ENCODE peak calls at places on chromosomes 12 and 14, in nine cellular contexts. One of them, this sample, is unnamed.

GRCh38 chr14:22336031-22336430 is 253.0 kb downstream of the DAD1 start:
- DNase-seq in stomach: no peak
- DNase-seq in Kasumi-1: no peak
- DNase-seq in fibroblast of pulmonary artery: no peak
- DNase-seq in SW480: no peak
- DNase-seq in AG09319: no peak
- DNase-seq in K562: no peak
- DNase-seq in stimulated activated CD8-positive, alpha-beta memory T cell treated with anti-CD3 and anti-CD28 coated beads, Interleukin-15, amount 100 ng/mL, for 4 hours: no peak
- DNase-seq in NCI-H1436 treated with DMSO at 0.1 percent for 48 hours: no peak
- DNase-seq in this sample: no peak

GRCh38 chr14:77026930-77027537 is 1.5 kb downstream of the IRF2BPL start:
- DNase-seq in stomach: peak; percentile 54
- DNase-seq in Kasumi-1: peak; percentile 29
- DNase-seq in fibroblast of pulmonary artery: peak; percentile 58
- DNase-seq in SW480: peak; percentile 65
- DNase-seq in AG09319: no peak
- DNase-seq in K562: peak; percentile 57
- DNase-seq in stimulated activated CD8-positive, alpha-beta memory T cell treated with anti-CD3 and anti-CD28 coated beads, Interleukin-15, amount 100 ng/mL, for 4 hours: no peak
- DNase-seq in NCI-H1436 treated with DMSO at 0.1 percent for 48 hours: no peak
- DNase-seq in this sample: peak; percentile 60

GRCh38 chr12:118175823-118176447 is 40.0 kb downstream of the PEBP1 start:
- DNase-seq in stomach: no peak
- DNase-seq in Kasumi-1: peak; percentile 52
- DNase-seq in fibroblast of pulmonary artery: no peak
- DNase-seq in SW480: no peak
- DNase-seq in AG09319: no peak
- DNase-seq in K562: no peak
- DNase-seq in stimulated activated CD8-positive, alpha-beta memory T cell treated with anti-CD3 and anti-CD28 coated beads, Interleukin-15, amount 100 ng/mL, for 4 hours: no peak
- DNase-seq in NCI-H1436 treated with DMSO at 0.1 percent for 48 hours: no peak
- DNase-seq in this sample: no peak

GRCh38 chr14:29078810-29079522 is 312.4 kb downstream of the FOXG1 start:
- DNase-seq in stomach: no peak
- DNase-seq in Kasumi-1: peak; percentile 8
- DNase-seq in fibroblast of pulmonary artery: peak; percentile 24
- DNase-seq in SW480: no peak
- DNase-seq in AG09319: no peak
- DNase-seq in K562: no peak
- DNase-seq in stimulated activated CD8-positive, alpha-beta memory T cell treated with anti-CD3 and anti-CD28 coated beads, Interleukin-15, amount 100 ng/mL, for 4 hours: no peak
- DNase-seq in NCI-H1436 treated with DMSO at 0.1 percent for 48 hours: no peak
- DNase-seq in this sample: no peak

GRCh38 chr14:56989359-56989758 is 179.1 kb upstream of the OTX2 start:
- DNase-seq in stomach: no peak
- DNase-seq in Kasumi-1: no peak
- DNase-seq in fibroblast of pulmonary artery: no peak
- DNase-seq in SW480: no peak
- DNase-seq in AG09319: no peak
- DNase-seq in K562: no peak
- DNase-seq in stimulated activated CD8-positive, alpha-beta memory T cell treated with anti-CD3 and anti-CD28 coated beads, Interleukin-15, amount 100 ng/mL, for 4 hours: no peak
- DNase-seq in NCI-H1436 treated with DMSO at 0.1 percent for 48 hours: no peak
- DNase-seq in this sample: no peak

GRCh38 chr12:4518106-4518728 is 20.5 kb upstream of the RAD51AP1 start:
- DNase-seq in stomach: no peak
- DNase-seq in Kasumi-1: no peak
- DNase-seq in fibroblast of pulmonary artery: peak; percentile 62
- DNase-seq in SW480: no peak
- DNase-seq in AG09319: no peak
- DNase-seq in K562: no peak
- DNase-seq in stimulated activated CD8-positive, alpha-beta memory T cell treated with anti-CD3 and anti-CD28 coated beads, Interleukin-15, amount 100 ng/mL, for 4 hours: no peak
- DNase-seq in NCI-H1436 treated with DMSO at 0.1 percent for 48 hours: no peak
- DNase-seq in this sample: no peak

GRCh38 chr12:107320031-107320928 is 226.9 kb upstream of the CRY1 start:
- DNase-seq in stomach: no peak
- DNase-seq in Kasumi-1: no peak
- DNase-seq in fibroblast of pulmonary artery: peak; percentile 45
- DNase-seq in SW480: peak; percentile 54
- DNase-seq in AG09319: no peak
- DNase-seq in K562: no peak
- DNase-seq in stimulated activated CD8-positive, alpha-beta memory T cell treated with anti-CD3 and anti-CD28 coated beads, Interleukin-15, amount 100 ng/mL, for 4 hours: peak; percentile 47
- DNase-seq in NCI-H1436 treated with DMSO at 0.1 percent for 48 hours: no peak
- DNase-seq in this sample: peak; percentile 61

GRCh38 chr14:92135269-92135668 is 13.5 kb downstream of the CPSF2 start:
- DNase-seq in stomach: no peak
- DNase-seq in Kasumi-1: peak; percentile 72
- DNase-seq in fibroblast of pulmonary artery: peak; percentile 69
- DNase-seq in SW480: peak; percentile 51
- DNase-seq in AG09319: no peak
- DNase-seq in K562: peak; percentile 9
- DNase-seq in stimulated activated CD8-positive, alpha-beta memory T cell treated with anti-CD3 and anti-CD28 coated beads, Interleukin-15, amount 100 ng/mL, for 4 hours: no peak
- DNase-seq in NCI-H1436 treated with DMSO at 0.1 percent for 48 hours: no peak
- DNase-seq in this sample: no peak

GRCh38 chr14:38139926-38140325 is 67.8 kb upstream of the SSTR1 start:
- DNase-seq in stomach: no peak
- DNase-seq in Kasumi-1: no peak
- DNase-seq in fibroblast of pulmonary artery: no peak
- DNase-seq in SW480: no peak
- DNase-seq in AG09319: no peak
- DNase-seq in K562: no peak
- DNase-seq in stimulated activated CD8-positive, alpha-beta memory T cell treated with anti-CD3 and anti-CD28 coated beads, Interleukin-15, amount 100 ng/mL, for 4 hours: no peak
- DNase-seq in NCI-H1436 treated with DMSO at 0.1 percent for 48 hours: no peak
- DNase-seq in this sample: no peak

GRCh38 chr14:21852061-21852664 is 178.5 kb upstream of the OR4E1 start:
- DNase-seq in stomach: peak; percentile 57
- DNase-seq in Kasumi-1: peak; percentile 77
- DNase-seq in fibroblast of pulmonary artery: peak; percentile 42
- DNase-seq in SW480: peak; percentile 14
- DNase-seq in AG09319: no peak
- DNase-seq in K562: peak; percentile 29
- DNase-seq in stimulated activated CD8-positive, alpha-beta memory T cell treated with anti-CD3 and anti-CD28 coated beads, Interleukin-15, amount 100 ng/mL, for 4 hours: no peak
- DNase-seq in NCI-H1436 treated with DMSO at 0.1 percent for 48 hours: no peak
- DNase-seq in this sample: no peak

GRCh38 chr12:3972576-3972975 is 99.4 kb upstream of the PARP11 start:
- DNase-seq in stomach: no peak
- DNase-seq in Kasumi-1: no peak
- DNase-seq in fibroblast of pulmonary artery: no peak
- DNase-seq in SW480: no peak
- DNase-seq in AG09319: no peak
- DNase-seq in K562: no peak
- DNase-seq in stimulated activated CD8-positive, alpha-beta memory T cell treated with anti-CD3 and anti-CD28 coated beads, Interleukin-15, amount 100 ng/mL, for 4 hours: no peak
- DNase-seq in NCI-H1436 treated with DMSO at 0.1 percent for 48 hours: no peak
- DNase-seq in this sample: no peak

GRCh38 chr12:88391556-88391955 is 188.7 kb downstream of the KITLG start:
- DNase-seq in stomach: no peak
- DNase-seq in Kasumi-1: no peak
- DNase-seq in fibroblast of pulmonary artery: peak; percentile 88
- DNase-seq in SW480: peak; percentile 50
- DNase-seq in AG09319: peak; percentile 83
- DNase-seq in K562: no peak
- DNase-seq in stimulated activated CD8-positive, alpha-beta memory T cell treated with anti-CD3 and anti-CD28 coated beads, Interleukin-15, amount 100 ng/mL, for 4 hours: no peak
- DNase-seq in NCI-H1436 treated with DMSO at 0.1 percent for 48 hours: no peak
- DNase-seq in this sample: no peak

GRCh38 chr12:11904124-11904523 is 166.6 kb upstream of the BCL2L14 start:
- DNase-seq in stomach: no peak
- DNase-seq in Kasumi-1: no peak
- DNase-seq in fibroblast of pulmonary artery: no peak
- DNase-seq in SW480: no peak
- DNase-seq in AG09319: no peak
- DNase-seq in K562: no peak
- DNase-seq in stimulated activated CD8-positive, alpha-beta memory T cell treated with anti-CD3 and anti-CD28 coated beads, Interleukin-15, amount 100 ng/mL, for 4 hours: no peak
- DNase-seq in NCI-H1436 treated with DMSO at 0.1 percent for 48 hours: no peak
- DNase-seq in this sample: no peak

GRCh38 chr12:1500095-1500801 is 94.1 kb downstream of the FBXL14 start:
- DNase-seq in stomach: no peak
- DNase-seq in Kasumi-1: no peak
- DNase-seq in fibroblast of pulmonary artery: peak; percentile 69
- DNase-seq in SW480: no peak
- DNase-seq in AG09319: peak; percentile 27
- DNase-seq in K562: peak; percentile 91
- DNase-seq in stimulated activated CD8-positive, alpha-beta memory T cell treated with anti-CD3 and anti-CD28 coated beads, Interleukin-15, amount 100 ng/mL, for 4 hours: no peak
- DNase-seq in NCI-H1436 treated with DMSO at 0.1 percent for 48 hours: no peak
- DNase-seq in this sample: no peak

GRCh38 chr12:22287776-22288621 is 46.5 kb downstream of the ST8SIA1 start:
- DNase-seq in stomach: no peak
- DNase-seq in Kasumi-1: peak; percentile 69
- DNase-seq in fibroblast of pulmonary artery: peak; percentile 61
- DNase-seq in SW480: no peak
- DNase-seq in AG09319: no peak
- DNase-seq in K562: no peak
- DNase-seq in stimulated activated CD8-positive, alpha-beta memory T cell treated with anti-CD3 and anti-CD28 coated beads, Interleukin-15, amount 100 ng/mL, for 4 hours: no peak
- DNase-seq in NCI-H1436 treated with DMSO at 0.1 percent for 48 hours: no peak
- DNase-seq in this sample: no peak

GRCh38 chr12:91171475-91171874 is 11.1 kb downstream of the DCN start:
- DNase-seq in stomach: no peak
- DNase-seq in Kasumi-1: no peak
- DNase-seq in fibroblast of pulmonary artery: no peak
- DNase-seq in SW480: no peak
- DNase-seq in AG09319: no peak
- DNase-seq in K562: no peak
- DNase-seq in stimulated activated CD8-positive, alpha-beta memory T cell treated with anti-CD3 and anti-CD28 coated beads, Interleukin-15, amount 100 ng/mL, for 4 hours: no peak
- DNase-seq in NCI-H1436 treated with DMSO at 0.1 percent for 48 hours: no peak
- DNase-seq in this sample: no peak

GRCh38 chr12:6372403-6373003 is 2.9 kb downstream of the SCNN1A start:
- DNase-seq in stomach: peak; percentile 45
- DNase-seq in Kasumi-1: peak; percentile 77
- DNase-seq in fibroblast of pulmonary artery: peak; percentile 82
- DNase-seq in SW480: peak; percentile 99
- DNase-seq in AG09319: peak; percentile 44
- DNase-seq in K562: no peak
- DNase-seq in stimulated activated CD8-positive, alpha-beta memory T cell treated with anti-CD3 and anti-CD28 coated beads, Interleukin-15, amount 100 ng/mL, for 4 hours: no peak
- DNase-seq in NCI-H1436 treated with DMSO at 0.1 percent for 48 hours: no peak
- DNase-seq in this sample: no peak

GRCh38 chr14:49982082-49982481 is 89.2 kb downstream of the ARF6 start:
- DNase-seq in stomach: no peak
- DNase-seq in Kasumi-1: no peak
- DNase-seq in fibroblast of pulmonary artery: peak; percentile 51
- DNase-seq in SW480: no peak
- DNase-seq in AG09319: no peak
- DNase-seq in K562: no peak
- DNase-seq in stimulated activated CD8-positive, alpha-beta memory T cell treated with anti-CD3 and anti-CD28 coated beads, Interleukin-15, amount 100 ng/mL, for 4 hours: no peak
- DNase-seq in NCI-H1436 treated with DMSO at 0.1 percent for 48 hours: no peak
- DNase-seq in this sample: no peak

GRCh38 chr12:1189163-1189562 is 198.1 kb downstream of the ERC1 start:
- DNase-seq in stomach: no peak
- DNase-seq in Kasumi-1: no peak
- DNase-seq in fibroblast of pulmonary artery: no peak
- DNase-seq in SW480: peak; percentile 35
- DNase-seq in AG09319: no peak
- DNase-seq in K562: no peak
- DNase-seq in stimulated activated CD8-positive, alpha-beta memory T cell treated with anti-CD3 and anti-CD28 coated beads, Interleukin-15, amount 100 ng/mL, for 4 hours: no peak
- DNase-seq in NCI-H1436 treated with DMSO at 0.1 percent for 48 hours: no peak
- DNase-seq in this sample: no peak

GRCh38 chr14:95540236-95540635 is 5.4 kb downstream of the GLRX5 start:
- DNase-seq in stomach: no peak
- DNase-seq in Kasumi-1: no peak
- DNase-seq in fibroblast of pulmonary artery: no peak
- DNase-seq in SW480: no peak
- DNase-seq in AG09319: no peak
- DNase-seq in K562: no peak
- DNase-seq in stimulated activated CD8-positive, alpha-beta memory T cell treated with anti-CD3 and anti-CD28 coated beads, Interleukin-15, amount 100 ng/mL, for 4 hours: no peak
- DNase-seq in NCI-H1436 treated with DMSO at 0.1 percent for 48 hours: no peak
- DNase-seq in this sample: no peak

GRCh38 chr14:105491366-105492006 is 440 bp downstream of the TEDC1 start:
- DNase-seq in stomach: peak; percentile 76
- DNase-seq in Kasumi-1: peak; percentile 44
- DNase-seq in fibroblast of pulmonary artery: peak; percentile 45
- DNase-seq in SW480: peak; percentile 70
- DNase-seq in AG09319: no peak
- DNase-seq in K562: peak; percentile 86
- DNase-seq in stimulated activated CD8-positive, alpha-beta memory T cell treated with anti-CD3 and anti-CD28 coated beads, Interleukin-15, amount 100 ng/mL, for 4 hours: peak; percentile 76
- DNase-seq in NCI-H1436 treated with DMSO at 0.1 percent for 48 hours: no peak
- DNase-seq in this sample: peak; percentile 73

GRCh38 chr12:114671664-114672476 is 12.1 kb downstream of the TBX3 start:
- DNase-seq in stomach: no peak
- DNase-seq in Kasumi-1: no peak
- DNase-seq in fibroblast of pulmonary artery: no peak
- DNase-seq in SW480: no peak
- DNase-seq in AG09319: no peak
- DNase-seq in K562: no peak
- DNase-seq in stimulated activated CD8-positive, alpha-beta memory T cell treated with anti-CD3 and anti-CD28 coated beads, Interleukin-15, amount 100 ng/mL, for 4 hours: no peak
- DNase-seq in NCI-H1436 treated with DMSO at 0.1 percent for 48 hours: no peak
- DNase-seq in this sample: no peak

GRCh38 chr14:96117101-96117897 is 78.1 kb downstream of the C14orf132 start:
- DNase-seq in stomach: no peak
- DNase-seq in Kasumi-1: no peak
- DNase-seq in fibroblast of pulmonary artery: no peak
- DNase-seq in SW480: no peak
- DNase-seq in AG09319: no peak
- DNase-seq in K562: no peak
- DNase-seq in stimulated activated CD8-positive, alpha-beta memory T cell treated with anti-CD3 and anti-CD28 coated beads, Interleukin-15, amount 100 ng/mL, for 4 hours: no peak
- DNase-seq in NCI-H1436 treated with DMSO at 0.1 percent for 48 hours: peak; percentile 12
- DNase-seq in this sample: no peak

GRCh38 chr12:100955139-100955538 is 160.6 kb downstream of the ANO4 start:
- DNase-seq in stomach: no peak
- DNase-seq in Kasumi-1: no peak
- DNase-seq in fibroblast of pulmonary artery: peak; percentile 72
- DNase-seq in SW480: peak; percentile 62
- DNase-seq in AG09319: no peak
- DNase-seq in K562: no peak
- DNase-seq in stimulated activated CD8-positive, alpha-beta memory T cell treated with anti-CD3 and anti-CD28 coated beads, Interleukin-15, amount 100 ng/mL, for 4 hours: no peak
- DNase-seq in NCI-H1436 treated with DMSO at 0.1 percent for 48 hours: no peak
- DNase-seq in this sample: no peak

GRCh38 chr12:71371132-71371531 is 68.5 kb upstream of the LGR5 start:
- DNase-seq in stomach: no peak
- DNase-seq in Kasumi-1: peak; percentile 2
- DNase-seq in fibroblast of pulmonary artery: peak; percentile 25
- DNase-seq in SW480: peak; percentile 20
- DNase-seq in AG09319: no peak
- DNase-seq in K562: peak; percentile 56
- DNase-seq in stimulated activated CD8-positive, alpha-beta memory T cell treated with anti-CD3 and anti-CD28 coated beads, Interleukin-15, amount 100 ng/mL, for 4 hours: no peak
- DNase-seq in NCI-H1436 treated with DMSO at 0.1 percent for 48 hours: no peak
- DNase-seq in this sample: no peak